ENCODE peak calls at places on chromosomes 1 and 21, in four cellular contexts. B is psoas muscle, D is heart left ventricle, O is dorsolateral prefrontal cortex. C is an unnamed sample.
A peak's percentile ranks its signal among the peaks of the same experiment; 100 is the strongest.

GRCh38 chr1:61741682-61742619 is at the start of gene PATJ:
- DNase-seq in B (peak; percentile 34), D (peak; percentile 57), O (peak; percentile 37), C (peak; percentile 26)

GRCh38 chr1:168091720-168092119 is 45.0 kb downstream of the GPR161 start:
- DNase-seq in B (no peak), D (no peak), O (no peak), C (no peak)

GRCh38 chr1:34858901-34859441 is 578 bp downstream of the SMIM12 start:
- DNase-seq in B (peak; percentile 47), D (peak; percentile 64), O (no peak), C (no peak)

GRCh38 chr1:232014941-232015340 is 388.4 kb downstream of the DISC1 start:
- DNase-seq in B (no peak), D (no peak), O (no peak), C (no peak)

GRCh38 chr1:161080391-161081150 is 8.8 kb downstream of the NECTIN4 start:
- DNase-seq in B (no peak), D (no peak), O (no peak), C (no peak)

GRCh38 chr1:228206582-228207351 is 1.1 kb upstream of the OBSCN start:
- DNase-seq in B (peak; percentile 35), D (no peak), O (no peak), C (no peak)

GRCh38 chr21:39074508-39074907 is 108.7 kb downstream of the PSMG1 start:
- DNase-seq in B (no peak), D (no peak), O (no peak), C (no peak)

GRCh38 chr1:143720087-143721023 is 251.4 kb downstream of the FAM72C start:
- DNase-seq in B (peak; percentile 23), D (no peak), O (no peak), C (no peak)

GRCh38 chr1:65157546-65157941 is 9.5 kb downstream of the AK4 start:
- DNase-seq in B (no peak), D (no peak), O (no peak), C (no peak)

GRCh38 chr1:199669916-199670315 is 357.6 kb upstream of the NR5A2 start:
- DNase-seq in B (no peak), D (no peak), O (no peak), C (no peak)

GRCh38 chr1:167054946-167055630 is 35.1 kb downstream of the GPA33 start:
- DNase-seq in B (no peak), D (no peak), O (no peak), C (no peak)

GRCh38 chr1:53413175-53414001 is 45.8 kb upstream of the DMRTB1 start:
- DNase-seq in B (no peak), D (no peak), O (peak; percentile 34), C (no peak)

GRCh38 chr1:169957884-169958283 is 64.2 kb upstream of the SCYL3 start:
- DNase-seq in B (no peak), D (no peak), O (no peak), C (no peak)

GRCh38 chr1:111242805-111243523 is 15.5 kb downstream of the CHI3L2 start:
- DNase-seq in B (no peak), D (no peak), O (no peak), C (no peak)

GRCh38 chr1:3729594-3730555 is 22.4 kb upstream of the CCDC27 start:
- DNase-seq in B (no peak), D (no peak), O (no peak), C (no peak)

GRCh38 chr1:24289937-24290595 is 29.1 kb upstream of the GRHL3 start:
- DNase-seq in B (peak; percentile 82), D (peak; percentile 93), O (peak; percentile 92), C (peak; percentile 59)

GRCh38 chr21:46181436-46181835 is 2.8 kb downstream of the SPATC1L start:
- DNase-seq in B (no peak), D (no peak), O (no peak), C (no peak)

GRCh38 chr1:210830034-210831028 is 303.6 kb downstream of the KCNH1 start:
- DNase-seq in B (no peak), D (no peak), O (no peak), C (no peak)

GRCh38 chr1:1106510-1107221 is 9.2 kb downstream of the C1orf159 start:
- DNase-seq in B (no peak), D (peak; percentile 13), O (no peak), C (no peak)

GRCh38 chr1:40921522-40921921 is 58.0 kb upstream of the CTPS1 start:
- DNase-seq in B (no peak), D (no peak), O (no peak), C (no peak)

GRCh38 chr21:42309753-42310213 is 5.4 kb downstream of the TFF3 start:
- DNase-seq in B (peak; percentile 51), D (no peak), O (peak; percentile 60), C (peak; percentile 70)

GRCh38 chr1:37537378-37537777 is 16.7 kb downstream of the SNIP1 start:
- DNase-seq in B (no peak), D (no peak), O (no peak), C (no peak)

GRCh38 chr1:246198141-246198820 is 308.8 kb downstream of the SMYD3 start:
- DNase-seq in B (no peak), D (no peak), O (no peak), C (no peak)

GRCh38 chr21:32739946-32740345 is 12.1 kb upstream of the SYNJ1 start:
- DNase-seq in B (no peak), D (no peak), O (no peak), C (no peak)

GRCh38 chr1:62311473-62311943 is 7.7 kb downstream of the KANK4 start:
- DNase-seq in B (no peak), D (no peak), O (no peak), C (no peak)

GRCh38 chr1:47682198-47682597 is 244.4 kb downstream of the FOXD2 start:
- DNase-seq in B (no peak), D (no peak), O (no peak), C (no peak)

GRCh38 chr1:161307230-161307768 is 2.5 kb downstream of the MPZ start:
- DNase-seq in B (no peak), D (no peak), O (no peak), C (no peak)

GRCh38 chr1:229884765-229885164 is 182.3 kb upstream of the GALNT2 start:
- DNase-seq in B (no peak), D (no peak), O (no peak), C (no peak)

GRCh38 chr1:237033061-237033460 is 8.9 kb upstream of the RYR2 start:
- DNase-seq in B (no peak), D (no peak), O (no peak), C (no peak)
- H3K27ac ChIP-seq in B (no peak overlapping the region), D (peak overlapping the region; percentile 11), O (no peak overlapping the region), C (no peak overlapping the region)

GRCh38 chr1:222924140-222924706 is 109.4 kb downstream of the DISP1 start:
- DNase-seq in B (no peak), D (no peak), O (no peak), C (no peak)
- H3K27ac ChIP-seq in B (no peak overlapping the region), D (no peak overlapping the region), O (no peak overlapping the region), C (no peak overlapping the region)

GRCh38 chr1:116493484-116494350 is 77.1 kb downstream of the CD58 start:
- DNase-seq in B (no peak), D (no peak), O (no peak), C (no peak)
- H3K27ac ChIP-seq in B (no peak overlapping the region), D (no peak overlapping the region), O (no peak overlapping the region), C (no peak overlapping the region)

GRCh38 chr1:59163268-59164092 is 133.4 kb upstream of the FGGY start:
- DNase-seq in B (no peak), D (no peak), O (no peak), C (no peak)
- H3K27ac ChIP-seq in B (peak overlapping the region; percentile 70), D (no peak overlapping the region), O (no peak overlapping the region), C (no peak overlapping the region)

GRCh38 chr1:233965856-233966255 is 61.4 kb downstream of the SLC35F3 start:
- DNase-seq in B (no peak), D (no peak), O (no peak), C (no peak)

GRCh38 chr1:233972563-233972950 is 68.1 kb downstream of the SLC35F3 start:
- DNase-seq in B (no peak), D (no peak), O (no peak), C (no peak)

GRCh38 chr1:233972951-233973635 is 68.6 kb downstream of the SLC35F3 start:
- DNase-seq in B (no peak), D (no peak), O (no peak), C (no peak)

GRCh38 chr1:233975486-233975885 is 71.0 kb downstream of the SLC35F3 start:
- DNase-seq in B (no peak), D (no peak), O (no peak), C (no peak)

DNA sequence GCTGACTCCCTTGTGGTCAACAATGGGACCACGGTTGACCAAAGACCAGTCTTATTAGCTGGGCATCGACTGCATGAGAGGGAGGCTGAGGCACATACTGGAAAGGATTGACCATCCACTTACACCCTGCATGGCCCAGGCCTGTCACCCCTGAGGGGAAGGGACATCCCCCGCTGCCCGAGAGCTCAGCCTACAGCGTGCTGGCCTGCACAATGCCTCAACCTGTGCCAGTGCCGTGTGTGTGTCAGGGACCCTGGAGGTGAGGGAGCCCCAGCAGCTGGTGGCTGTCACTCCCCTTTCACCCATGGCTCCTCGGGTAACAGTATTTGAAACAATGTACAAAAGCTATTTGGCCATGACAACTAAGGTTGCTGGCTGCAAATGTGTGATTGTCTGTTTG is 67.3 kb downstream of the SLC35F3 start:
- DNase-seq in B (no peak), D (no peak), O (no peak), C (no peak)
- H3K27ac ChIP-seq in B (no peak overlapping the region), D (no peak overlapping the region), O (no peak overlapping the region), C (no peak overlapping the region)

C was measured in substantia nigra.